ENCODE peak calls at places on chromosomes 11 and 22, in four cellular contexts. A is OCI-LY7; B is endothelial cell of umbilical vein; X is effector memory CD4-positive, alpha-beta T cell. Z is an unnamed sample.

GRCh38 chr11:110185599-110185998 is 92.4 kb downstream of the ZC3H12C start:
- DNase-seq in B (no peak), A (no peak), X (no peak), Z (no peak)

GRCh38 chr11:76807206-76807875 is 24.2 kb downstream of the TSKU start:
- DNase-seq in A (peak), X (peak), B (peak), Z (peak)

GRCh38 chr11:111456086-111456858 is 55.9 kb downstream of the BTG4 start:
- DNase-seq in X (no peak), B (no peak), A (no peak), Z (no peak)

GRCh38 chr11:111983187-111983986 is 41.8 kb upstream of the DLAT start:
- DNase-seq in A (no peak), B (peak), X (no peak), Z (peak)

GRCh38 chr11:123454060-123454651 is 24.1 kb downstream of the GRAMD1B start:
- DNase-seq in X (peak), A (no peak), B (peak), Z (no peak)

GRCh38 chr11:118434553-118435232 is 1.6 kb upstream of the KMT2A start:
- DNase-seq in A (peak), B (peak), X (peak), Z (no peak)

GRCh38 chr22:46023558-46023981 is 46.6 kb upstream of the WNT7B start:
- DNase-seq in X (no peak), A (no peak), B (peak), Z (no peak)

GRCh38 chr11:68497761-68498160 is 37.2 kb downstream of the PPP6R3 start:
- DNase-seq in X (no peak), B (no peak), A (no peak), Z (no peak)

GRCh38 chr11:119107538-119108150 is 500 bp downstream of the C2CD2L start:
- DNase-seq in B (no peak), X (no peak), A (peak), Z (no peak)

GRCh38 chr11:35158371-35159081 is 19.6 kb downstream of the CD44 start:
- DNase-seq in A (no peak), X (no peak), B (peak), Z (no peak)

GRCh38 chr11:130720232-130720787 is 196.0 kb downstream of the SNX19 start:
- DNase-seq in X (no peak), A (no peak), B (no peak), Z (no peak)

GRCh38 chr11:107999759-108000455 is 8.8 kb upstream of the CUL5 start:
- DNase-seq in B (peak), A (peak), X (no peak), Z (no peak)

GRCh38 chr11:132337819-132338416 is 967.5 kb downstream of the NTM start:
- DNase-seq in B (no peak), X (no peak), A (no peak), Z (no peak)

DNA sequence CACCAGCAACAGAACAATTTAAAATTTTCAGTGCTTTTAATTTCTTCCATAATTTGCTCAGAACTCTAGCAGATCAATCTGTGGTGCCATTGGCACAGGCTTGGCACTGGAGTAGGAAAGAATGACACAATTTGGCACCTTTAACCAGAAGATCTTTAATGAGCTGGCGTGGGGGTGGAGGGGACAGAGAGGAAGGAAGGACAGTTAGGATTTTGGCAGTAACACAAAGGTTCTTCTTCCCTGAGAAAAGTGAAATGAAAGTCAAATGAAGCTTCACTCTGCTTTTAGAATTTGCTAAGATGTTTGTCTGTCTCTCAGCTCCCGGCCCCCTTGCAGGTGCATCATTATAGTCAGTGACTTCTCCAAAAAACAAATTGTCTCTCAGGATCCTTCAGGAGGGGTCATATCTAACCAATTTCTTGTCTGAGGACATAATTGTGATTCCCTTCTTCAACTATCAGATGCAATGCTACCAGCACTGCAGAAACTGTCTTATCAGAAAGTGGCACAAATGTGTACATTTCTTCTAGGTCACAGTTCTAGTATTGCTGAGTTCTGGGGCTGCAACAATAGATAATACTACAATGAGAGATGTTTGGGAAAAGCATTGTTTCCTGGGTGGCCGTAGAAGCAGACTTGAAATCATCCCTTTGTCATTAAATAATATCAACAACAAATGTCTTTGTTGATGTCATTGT is 66.8 kb downstream of the CSTPP1 start:
- DNase-seq in B (no peak), A (peak), X (no peak), Z (no peak)
- H3K27ac ChIP-seq in B (no peak), A (peak), X (no peak), Z (peak)

GRCh38 chr11:36376315-36376887 is 80.3 kb downstream of the PRR5L start:
- DNase-seq in B (peak), X (no peak), A (no peak), Z (no peak)
- H3K27ac ChIP-seq in B (no peak), X (peak), A (no peak), Z (peak)

DNA sequence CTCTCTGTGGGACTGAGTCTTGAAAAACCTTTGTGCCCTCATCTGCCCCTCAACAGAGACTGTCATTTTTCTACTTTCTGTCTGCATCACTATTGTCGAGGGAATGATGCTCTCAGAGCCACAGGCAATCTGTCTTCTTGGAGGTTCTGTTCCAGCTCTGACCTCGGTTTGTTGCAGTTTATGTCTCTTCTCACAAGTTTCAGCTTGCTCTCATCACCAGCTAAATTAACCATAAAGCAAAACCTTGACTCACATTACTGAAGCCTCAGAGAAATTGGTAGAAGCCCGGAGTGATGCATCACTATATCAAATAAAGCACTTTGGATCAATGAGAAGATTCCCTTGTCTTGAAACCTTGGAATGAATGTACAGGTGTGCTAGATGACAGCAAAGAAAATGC is 60.6 kb upstream of the BLID start:
- DNase-seq in B (no peak), A (no peak), X (no peak), Z (no peak)
- H3K27ac ChIP-seq in B (no peak), A (no peak), X (no peak), Z (peak)

GRCh38 chr22:37345863-37346514 is 63.7 kb downstream of the CYTH4 start:
- DNase-seq in A (no peak), B (peak), X (no peak), Z (no peak)
- H3K27ac ChIP-seq in A (no peak), B (no peak), X (no peak), Z (no peak)

GRCh38 chr22:35479359-35479758 is 61.3 kb upstream of the RASD2 start:
- DNase-seq in X (no peak), B (no peak), A (no peak), Z (no peak)

GRCh38 chr22:35482974-35483373 is 57.7 kb upstream of the RASD2 start:
- DNase-seq in B (no peak), A (no peak), X (no peak), Z (no peak)

GRCh38 chr22:35482311-35482710 is 58.3 kb upstream of the RASD2 start:
- DNase-seq in X (no peak), A (no peak), B (no peak), Z (no peak)

GRCh38 chr22:35480143-35480542 is 60.5 kb upstream of the RASD2 start:
- DNase-seq in B (peak), X (no peak), A (no peak), Z (no peak)

GRCh38 chr22:35480627-35481565 is 59.7 kb upstream of the RASD2 start:
- DNase-seq in X (no peak), A (no peak), B (no peak), Z (peak)
- H3K27ac ChIP-seq in X (no peak), A (no peak), B (no peak), Z (no peak)

DNA sequence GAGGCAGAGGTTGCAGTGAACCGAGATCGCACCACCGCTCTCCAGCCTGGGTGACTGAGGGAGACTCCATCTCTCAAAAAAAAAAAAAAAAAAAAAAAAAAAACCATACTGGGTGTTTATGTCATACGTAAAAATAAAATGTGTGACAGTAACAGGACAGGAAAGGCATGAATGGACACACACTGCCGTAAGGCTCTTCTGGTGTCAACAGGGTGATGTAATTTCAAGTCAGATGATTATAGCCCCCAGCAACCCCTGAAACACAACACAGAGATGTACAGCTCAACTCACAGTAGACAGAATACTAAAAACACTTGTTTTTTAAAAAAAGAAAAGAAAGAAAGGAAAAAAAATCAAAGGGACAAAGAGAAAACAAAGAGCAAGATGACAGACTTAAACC is 22.2 kb downstream of the SBF1 start:
- DNase-seq in A (no peak), B (no peak), X (no peak), Z (no peak)
- H3K27ac ChIP-seq in A (no peak), B (no peak), X (no peak), Z (no peak)

GRCh38 chr11:70637949-70638598 is 239.7 kb downstream of the CTTN start:
- DNase-seq in X (no peak), B (no peak), A (no peak), Z (no peak)
- H3K27ac ChIP-seq in X (no peak), B (no peak), A (no peak), Z (peak)

GRCh38 chr11:79950172-79950571 is 509.3 kb upstream of the TENM4 start:
- DNase-seq in A (no peak), X (no peak), B (no peak), Z (no peak)
- H3K27ac ChIP-seq in A (no peak), X (no peak), B (no peak), Z (no peak)